ENCODE peak calls at places on chromosomes 6 and 20, in nine cellular contexts. One of them, this sample, is unnamed.

GRCh38 chr6:116387374-116387773 is 16.6 kb downstream of the DSE start:
- DNase-seq in caudate nucleus: no peak
- DNase-seq in colonic mucosa: no peak
- DNase-seq in NCI-H2029: no peak
- DNase-seq in kidney epithelial cell: peak; percentile 86
- DNase-seq in kidney glomerular epithelial cell: peak; percentile 56
- DNase-seq in occipital lobe: no peak
- DNase-seq in ELR: peak; percentile 93
- DNase-seq in HL-60: no peak
- DNase-seq in this sample: no peak

GRCh38 chr6:154569136-154569862 is 58.8 kb upstream of the CNKSR3 start:
- DNase-seq in caudate nucleus: no peak
- DNase-seq in HL-60: no peak
- DNase-seq in kidney epithelial cell: no peak
- DNase-seq in kidney glomerular epithelial cell: no peak
- DNase-seq in occipital lobe: no peak
- DNase-seq in ELR: no peak
- DNase-seq in NCI-H2029: peak; percentile 31
- DNase-seq in colonic mucosa: no peak
- DNase-seq in this sample: peak; percentile 85

GRCh38 chr6:110525001-110525400 is 48.6 kb upstream of the SLC22A16 start:
- DNase-seq in occipital lobe: no peak
- DNase-seq in kidney epithelial cell: no peak
- DNase-seq in kidney glomerular epithelial cell: no peak
- DNase-seq in NCI-H2029: no peak
- DNase-seq in colonic mucosa: no peak
- DNase-seq in HL-60: no peak
- DNase-seq in ELR: no peak
- DNase-seq in caudate nucleus: no peak
- DNase-seq in this sample: no peak

GRCh38 chr6:45209762-45210161 is 118.4 kb upstream of the RUNX2 start:
- DNase-seq in kidney epithelial cell: no peak
- DNase-seq in caudate nucleus: no peak
- DNase-seq in occipital lobe: no peak
- DNase-seq in NCI-H2029: no peak
- DNase-seq in ELR: peak; percentile 65
- DNase-seq in HL-60: no peak
- DNase-seq in colonic mucosa: no peak
- DNase-seq in kidney glomerular epithelial cell: no peak
- DNase-seq in this sample: no peak

GRCh38 chr6:111207141-111207858 is 120.0 kb downstream of the SLC16A10 start:
- DNase-seq in colonic mucosa: no peak
- DNase-seq in NCI-H2029: no peak
- DNase-seq in occipital lobe: no peak
- DNase-seq in caudate nucleus: no peak
- DNase-seq in HL-60: no peak
- DNase-seq in kidney epithelial cell: no peak
- DNase-seq in ELR: no peak
- DNase-seq in kidney glomerular epithelial cell: no peak
- DNase-seq in this sample: no peak

GRCh38 chr20:45251884-45252571 is 2.3 kb downstream of the SLPI start:
- DNase-seq in colonic mucosa: no peak
- DNase-seq in HL-60: no peak
- DNase-seq in kidney epithelial cell: no peak
- DNase-seq in occipital lobe: no peak
- DNase-seq in ELR: no peak
- DNase-seq in NCI-H2029: no peak
- DNase-seq in kidney glomerular epithelial cell: no peak
- DNase-seq in caudate nucleus: no peak
- DNase-seq in this sample: no peak

GRCh38 chr6:141587482-141588266 is 545.1 kb upstream of the GJE1 start:
- DNase-seq in kidney glomerular epithelial cell: peak; percentile 24
- DNase-seq in occipital lobe: no peak
- DNase-seq in colonic mucosa: no peak
- DNase-seq in ELR: peak; percentile 69
- DNase-seq in kidney epithelial cell: no peak
- DNase-seq in NCI-H2029: no peak
- DNase-seq in HL-60: no peak
- DNase-seq in caudate nucleus: no peak
- DNase-seq in this sample: no peak

GRCh38 chr6:30972816-30973215 is 10.7 kb upstream of the MUC21 start:
- DNase-seq in kidney glomerular epithelial cell: no peak
- DNase-seq in caudate nucleus: no peak
- DNase-seq in HL-60: no peak
- DNase-seq in colonic mucosa: no peak
- DNase-seq in occipital lobe: no peak
- DNase-seq in kidney epithelial cell: no peak
- DNase-seq in NCI-H2029: no peak
- DNase-seq in ELR: no peak
- DNase-seq in this sample: no peak

GRCh38 chr6:100774681-100775080 is 106.4 kb downstream of the ASCC3 start:
- DNase-seq in colonic mucosa: no peak
- DNase-seq in HL-60: no peak
- DNase-seq in ELR: peak; percentile 43
- DNase-seq in occipital lobe: no peak
- DNase-seq in caudate nucleus: no peak
- DNase-seq in kidney glomerular epithelial cell: no peak
- DNase-seq in NCI-H2029: no peak
- DNase-seq in kidney epithelial cell: no peak
- DNase-seq in this sample: no peak

GRCh38 chr6:109834131-109834530 is 143.0 kb downstream of the FIG4 start:
- DNase-seq in colonic mucosa: no peak
- DNase-seq in NCI-H2029: no peak
- DNase-seq in occipital lobe: no peak
- DNase-seq in ELR: no peak
- DNase-seq in kidney glomerular epithelial cell: no peak
- DNase-seq in kidney epithelial cell: no peak
- DNase-seq in HL-60: no peak
- DNase-seq in caudate nucleus: no peak
- DNase-seq in this sample: no peak

GRCh38 chr20:36167826-36168634 is 13.5 kb downstream of the EPB41L1 start:
- DNase-seq in caudate nucleus: no peak
- DNase-seq in colonic mucosa: no peak
- DNase-seq in kidney glomerular epithelial cell: no peak
- DNase-seq in kidney epithelial cell: no peak
- DNase-seq in ELR: peak; percentile 88
- DNase-seq in HL-60: no peak
- DNase-seq in occipital lobe: no peak
- DNase-seq in NCI-H2029: no peak
- DNase-seq in this sample: no peak

GRCh38 chr6:30942338-30943060 is 1.7 kb downstream of the MUCL3 start:
- DNase-seq in NCI-H2029: no peak
- DNase-seq in kidney epithelial cell: peak; percentile 61
- DNase-seq in caudate nucleus: no peak
- DNase-seq in occipital lobe: no peak
- DNase-seq in colonic mucosa: peak; percentile 79
- DNase-seq in ELR: peak; percentile 96
- DNase-seq in kidney glomerular epithelial cell: peak; percentile 78
- DNase-seq in HL-60: peak; percentile 12
- DNase-seq in this sample: peak; percentile 47

GRCh38 chr6:22366214-22366613 is 69.4 kb upstream of the PRL start:
- DNase-seq in occipital lobe: no peak
- DNase-seq in NCI-H2029: no peak
- DNase-seq in HL-60: peak; percentile 66
- DNase-seq in caudate nucleus: no peak
- DNase-seq in kidney glomerular epithelial cell: no peak
- DNase-seq in colonic mucosa: no peak
- DNase-seq in kidney epithelial cell: no peak
- DNase-seq in ELR: no peak
- DNase-seq in this sample: no peak

GRCh38 chr6:63424636-63425035 is 104.9 kb upstream of the LGSN start:
- DNase-seq in occipital lobe: no peak
- DNase-seq in caudate nucleus: no peak
- DNase-seq in NCI-H2029: no peak
- DNase-seq in colonic mucosa: no peak
- DNase-seq in kidney glomerular epithelial cell: no peak
- DNase-seq in kidney epithelial cell: no peak
- DNase-seq in ELR: no peak
- DNase-seq in HL-60: no peak
- DNase-seq in this sample: no peak

GRCh38 chr6:44431118-44431725 is 43.7 kb downstream of the CDC5L start:
- DNase-seq in occipital lobe: no peak
- DNase-seq in kidney epithelial cell: no peak
- DNase-seq in HL-60: peak; percentile 8
- DNase-seq in NCI-H2029: no peak
- DNase-seq in kidney glomerular epithelial cell: peak; percentile 57
- DNase-seq in colonic mucosa: peak; percentile 71
- DNase-seq in caudate nucleus: no peak
- DNase-seq in ELR: peak; percentile 76
- DNase-seq in this sample: peak; percentile 37

GRCh38 chr20:58700823-58701222 is 8.2 kb downstream of the NPEPL1 start:
- DNase-seq in kidney glomerular epithelial cell: no peak
- DNase-seq in ELR: no peak
- DNase-seq in colonic mucosa: no peak
- DNase-seq in kidney epithelial cell: no peak
- DNase-seq in HL-60: no peak
- DNase-seq in occipital lobe: no peak
- DNase-seq in NCI-H2029: no peak
- DNase-seq in caudate nucleus: no peak
- DNase-seq in this sample: no peak

GRCh38 chr6:41936073-41936837 is 5.4 kb downstream of the CCND3 start:
- DNase-seq in NCI-H2029: peak; percentile 77
- DNase-seq in kidney epithelial cell: peak; percentile 69
- DNase-seq in colonic mucosa: peak; percentile 72
- DNase-seq in caudate nucleus: peak; percentile 43
- DNase-seq in ELR: peak; percentile 91
- DNase-seq in kidney glomerular epithelial cell: peak; percentile 72
- DNase-seq in occipital lobe: peak; percentile 70
- DNase-seq in HL-60: peak; percentile 91
- DNase-seq in this sample: peak; percentile 79

GRCh38 chr6:98980814-98981213 is 33.1 kb upstream of the FBXL4 start:
- DNase-seq in kidney epithelial cell: no peak
- DNase-seq in colonic mucosa: no peak
- DNase-seq in occipital lobe: no peak
- DNase-seq in NCI-H2029: no peak
- DNase-seq in caudate nucleus: no peak
- DNase-seq in HL-60: no peak
- DNase-seq in kidney glomerular epithelial cell: no peak
- DNase-seq in ELR: no peak
- DNase-seq in this sample: no peak

GRCh38 chr6:110543106-110543505 is 66.7 kb upstream of the SLC22A16 start:
- DNase-seq in colonic mucosa: no peak
- DNase-seq in NCI-H2029: peak; percentile 71
- DNase-seq in kidney epithelial cell: no peak
- DNase-seq in HL-60: no peak
- DNase-seq in occipital lobe: no peak
- DNase-seq in ELR: no peak
- DNase-seq in kidney glomerular epithelial cell: no peak
- DNase-seq in caudate nucleus: no peak
- DNase-seq in this sample: peak; percentile 55

GRCh38 chr6:142901616-142902015 is 43.4 kb downstream of the HIVEP2 start:
- DNase-seq in NCI-H2029: no peak
- DNase-seq in ELR: no peak
- DNase-seq in occipital lobe: no peak
- DNase-seq in caudate nucleus: no peak
- DNase-seq in HL-60: no peak
- DNase-seq in colonic mucosa: no peak
- DNase-seq in kidney epithelial cell: no peak
- DNase-seq in kidney glomerular epithelial cell: no peak
- DNase-seq in this sample: no peak

GRCh38 chr20:787827-788226 is 19.5 kb upstream of the SLC52A3 start:
- DNase-seq in kidney glomerular epithelial cell: no peak
- DNase-seq in occipital lobe: no peak
- DNase-seq in NCI-H2029: no peak
- DNase-seq in HL-60: no peak
- DNase-seq in ELR: no peak
- DNase-seq in caudate nucleus: no peak
- DNase-seq in colonic mucosa: no peak
- DNase-seq in kidney epithelial cell: no peak
- DNase-seq in this sample: no peak

GRCh38 chr20:49880177-49880576 is 35.2 kb downstream of the SPATA2 start:
- DNase-seq in kidney epithelial cell: no peak
- DNase-seq in colonic mucosa: no peak
- DNase-seq in HL-60: no peak
- DNase-seq in kidney glomerular epithelial cell: no peak
- DNase-seq in occipital lobe: no peak
- DNase-seq in ELR: no peak
- DNase-seq in NCI-H2029: no peak
- DNase-seq in caudate nucleus: no peak
- DNase-seq in this sample: peak; percentile 49

GRCh38 chr6:33851959-33852358 is 48.2 kb upstream of the MLN start:
- DNase-seq in colonic mucosa: peak; percentile 27
- DNase-seq in kidney epithelial cell: no peak
- DNase-seq in NCI-H2029: no peak
- DNase-seq in ELR: peak; percentile 42
- DNase-seq in caudate nucleus: no peak
- DNase-seq in kidney glomerular epithelial cell: peak; percentile 13
- DNase-seq in occipital lobe: no peak
- DNase-seq in HL-60: no peak
- DNase-seq in this sample: no peak

GRCh38 chr6:116779569-116780164 is 14.1 kb upstream of the FAM162B start:
- DNase-seq in HL-60: no peak
- DNase-seq in NCI-H2029: peak; percentile 97
- DNase-seq in kidney glomerular epithelial cell: peak; percentile 42
- DNase-seq in caudate nucleus: no peak
- DNase-seq in kidney epithelial cell: peak; percentile 4
- DNase-seq in ELR: peak; percentile 73
- DNase-seq in colonic mucosa: no peak
- DNase-seq in occipital lobe: no peak
- DNase-seq in this sample: no peak

GRCh38 chr6:152091201-152091600 is 283.7 kb downstream of the ESR1 start:
- DNase-seq in NCI-H2029: no peak
- DNase-seq in ELR: no peak
- DNase-seq in HL-60: no peak
- DNase-seq in caudate nucleus: no peak
- DNase-seq in kidney epithelial cell: no peak
- DNase-seq in occipital lobe: no peak
- DNase-seq in colonic mucosa: no peak
- DNase-seq in kidney glomerular epithelial cell: no peak
- DNase-seq in this sample: peak; percentile 95

GRCh38 chr6:22271044-22271443 is 25.8 kb downstream of the PRL start:
- DNase-seq in colonic mucosa: no peak
- DNase-seq in caudate nucleus: no peak
- DNase-seq in ELR: no peak
- DNase-seq in kidney glomerular epithelial cell: no peak
- DNase-seq in NCI-H2029: no peak
- DNase-seq in HL-60: no peak
- DNase-seq in kidney epithelial cell: no peak
- DNase-seq in occipital lobe: no peak
- DNase-seq in this sample: no peak

GRCh38 chr6:147407571-147407970 is 100.9 kb upstream of the SAMD5 start:
- DNase-seq in HL-60: no peak
- DNase-seq in ELR: no peak
- DNase-seq in colonic mucosa: no peak
- DNase-seq in occipital lobe: no peak
- DNase-seq in kidney epithelial cell: no peak
- DNase-seq in caudate nucleus: no peak
- DNase-seq in NCI-H2029: no peak
- DNase-seq in kidney glomerular epithelial cell: no peak
- DNase-seq in this sample: no peak

GRCh38 chr6:149137594-149137993 is 179.9 kb upstream of the TAB2 start:
- DNase-seq in caudate nucleus: no peak
- DNase-seq in kidney epithelial cell: no peak
- DNase-seq in kidney glomerular epithelial cell: no peak
- DNase-seq in occipital lobe: no peak
- DNase-seq in NCI-H2029: no peak
- DNase-seq in HL-60: no peak
- DNase-seq in colonic mucosa: no peak
- DNase-seq in ELR: no peak
- DNase-seq in this sample: no peak

GRCh38 chr20:25372584-25373336 is 17.9 kb downstream of the ABHD12 start:
- DNase-seq in colonic mucosa: no peak
- DNase-seq in kidney glomerular epithelial cell: peak; percentile 12
- DNase-seq in occipital lobe: no peak
- DNase-seq in NCI-H2029: no peak
- DNase-seq in HL-60: no peak
- DNase-seq in ELR: peak; percentile 96
- DNase-seq in caudate nucleus: no peak
- DNase-seq in kidney epithelial cell: no peak
- DNase-seq in this sample: no peak

GRCh38 chr6:13923527-13924145 is 1.1 kb upstream of the RNF182 start:
- DNase-seq in caudate nucleus: no peak
- DNase-seq in NCI-H2029: no peak
- DNase-seq in occipital lobe: no peak
- DNase-seq in ELR: peak; percentile 86
- DNase-seq in kidney epithelial cell: no peak
- DNase-seq in kidney glomerular epithelial cell: peak; percentile 43
- DNase-seq in colonic mucosa: no peak
- DNase-seq in HL-60: no peak
- DNase-seq in this sample: peak; percentile 51

This sample was measured in LNCaP clone FGC.